ENCODE peak calls at places on chromosomes 16 and 17, in five cellular contexts. One of them, this sample, is unnamed.
A peak's percentile ranks its signal among the peaks of the same experiment; 100 is the strongest.

GRCh38 chr17:67608691-67609090 is 109.0 kb upstream of the NOL11 start:
- DNase-seq in spleen: no peak
- DNase-seq in breast epithelium: no peak
- DNase-seq in transverse colon: no peak
- DNase-seq in HL-60: no peak
- DNase-seq in this sample: no peak

GRCh38 chr17:56785396-56785795 is 48.3 kb downstream of the C17orf67 start:
- DNase-seq in spleen: no peak
- DNase-seq in breast epithelium: no peak
- DNase-seq in transverse colon: no peak
- DNase-seq in HL-60: no peak
- DNase-seq in this sample: no peak

GRCh38 chr16:7246578-7246977 is 86.1 kb upstream of the RBFOX1 start:
- DNase-seq in spleen: no peak
- DNase-seq in breast epithelium: no peak
- DNase-seq in transverse colon: no peak
- DNase-seq in HL-60: no peak
- DNase-seq in this sample: no peak

GRCh38 chr17:77854759-77855745 is 103.5 kb upstream of the TNRC6C start:
- DNase-seq in spleen: peak; percentile 55
- DNase-seq in breast epithelium: no peak
- DNase-seq in transverse colon: no peak
- DNase-seq in HL-60: no peak
- DNase-seq in this sample: no peak

GRCh38 chr17:7857724-7858486 is at the start of gene CYB5D1:
- DNase-seq in spleen: peak; percentile 95
- DNase-seq in breast epithelium: peak; percentile 90
- DNase-seq in transverse colon: peak; percentile 93
- DNase-seq in HL-60: no peak
- DNase-seq in this sample: peak; percentile 97

GRCh38 chr16:3182608-3183444 is 5.2 kb upstream of the OR1F1 start:
- DNase-seq in spleen: peak; percentile 88
- DNase-seq in breast epithelium: no peak
- DNase-seq in transverse colon: peak; percentile 35
- DNase-seq in HL-60: no peak
- DNase-seq in this sample: no peak

GRCh38 chr17:62648247-62648953 is 20.9 kb downstream of the MRC2 start:
- DNase-seq in spleen: no peak
- DNase-seq in breast epithelium: no peak
- DNase-seq in transverse colon: no peak
- DNase-seq in HL-60: no peak
- DNase-seq in this sample: peak; percentile 52

GRCh38 chr17:81930142-81931125 is 2.9 kb upstream of the MAFG start:
- DNase-seq in spleen: no peak
- DNase-seq in breast epithelium: no peak
- DNase-seq in transverse colon: peak; percentile 49
- DNase-seq in HL-60: no peak
- DNase-seq in this sample: no peak

GRCh38 chr17:40478486-40478885 is 22.9 kb downstream of the TNS4 start:
- DNase-seq in spleen: no peak
- DNase-seq in breast epithelium: no peak
- DNase-seq in transverse colon: no peak
- DNase-seq in HL-60: no peak
- DNase-seq in this sample: no peak

GRCh38 chr17:869567-870530 is 87.7 kb downstream of the MRM3 start:
- DNase-seq in spleen: no peak
- DNase-seq in breast epithelium: no peak
- DNase-seq in transverse colon: no peak
- DNase-seq in HL-60: no peak
- DNase-seq in this sample: peak; percentile 89

GRCh38 chr16:31201511-31202401 is 804 bp downstream of the PYCARD start:
- DNase-seq in spleen: peak; percentile 90
- DNase-seq in breast epithelium: no peak
- DNase-seq in transverse colon: peak; percentile 85
- DNase-seq in HL-60: no peak
- DNase-seq in this sample: no peak

GRCh38 chr17:39671651-39672521 is 3.6 kb downstream of the PNMT start:
- DNase-seq in spleen: peak; percentile 72
- DNase-seq in breast epithelium: no peak
- DNase-seq in transverse colon: peak; percentile 67
- DNase-seq in HL-60: no peak
- DNase-seq in this sample: no peak

GRCh38 chr16:67833035-67833417 is 9.1 kb upstream of the THAP11 start:
- DNase-seq in spleen: no peak
- DNase-seq in breast epithelium: no peak
- DNase-seq in transverse colon: no peak
- DNase-seq in HL-60: no peak
- DNase-seq in this sample: no peak

GRCh38 chr16:68792465-68793324 is 50.6 kb upstream of the TANGO6 start:
- DNase-seq in spleen: no peak
- DNase-seq in breast epithelium: no peak
- DNase-seq in transverse colon: peak; percentile 68
- DNase-seq in HL-60: peak; percentile 67
- DNase-seq in this sample: no peak

GRCh38 chr17:20009302-20010098 is at the start of gene SPECC1:
- DNase-seq in spleen: peak; percentile 97
- DNase-seq in breast epithelium: peak; percentile 72
- DNase-seq in transverse colon: peak; percentile 86
- DNase-seq in HL-60: peak; percentile 31
- DNase-seq in this sample: peak; percentile 84

GRCh38 chr17:76585649-76586593 is at the start of gene ST6GALNAC2:
- DNase-seq in spleen: peak; percentile 94
- DNase-seq in breast epithelium: peak; percentile 81
- DNase-seq in transverse colon: peak; percentile 71
- DNase-seq in HL-60: no peak
- DNase-seq in this sample: peak; percentile 79

GRCh38 chr17:4362141-4362540 is 4.3 kb downstream of the UBE2G1 start:
- DNase-seq in spleen: no peak
- DNase-seq in breast epithelium: no peak
- DNase-seq in transverse colon: no peak
- DNase-seq in HL-60: no peak
- DNase-seq in this sample: peak; percentile 4

GRCh38 chr16:69201787-69202186 is 14.8 kb downstream of the SNTB2 start:
- DNase-seq in spleen: no peak
- DNase-seq in breast epithelium: no peak
- DNase-seq in transverse colon: no peak
- DNase-seq in HL-60: no peak
- DNase-seq in this sample: no peak

GRCh38 chr16:3797473-3797872 is 80.1 kb upstream of the TRAP1 start:
- DNase-seq in spleen: no peak
- DNase-seq in breast epithelium: no peak
- DNase-seq in transverse colon: no peak
- DNase-seq in HL-60: no peak
- DNase-seq in this sample: no peak

GRCh38 chr16:84262939-84263338 is 23.1 kb upstream of the KCNG4 start:
- DNase-seq in spleen: no peak
- DNase-seq in breast epithelium: no peak
- DNase-seq in transverse colon: no peak
- DNase-seq in HL-60: no peak
- DNase-seq in this sample: no peak

GRCh38 chr16:68473358-68474064 is 25.2 kb upstream of the SMPD3 start:
- DNase-seq in spleen: no peak
- DNase-seq in breast epithelium: no peak
- DNase-seq in transverse colon: no peak
- DNase-seq in HL-60: no peak
- DNase-seq in this sample: no peak

GRCh38 chr17:29126268-29126923 is 53.8 kb downstream of the MYO18A start:
- DNase-seq in spleen: no peak
- DNase-seq in breast epithelium: no peak
- DNase-seq in transverse colon: no peak
- DNase-seq in HL-60: no peak
- DNase-seq in this sample: no peak

GRCh38 chr17:59493867-59494266 is 71.5 kb upstream of the DHX40 start:
- DNase-seq in spleen: no peak
- DNase-seq in breast epithelium: no peak
- DNase-seq in transverse colon: no peak
- DNase-seq in HL-60: no peak
- DNase-seq in this sample: no peak

GRCh38 chr16:19118938-19119431 is 5.2 kb downstream of the ITPRIPL2 start:
- DNase-seq in spleen: no peak
- DNase-seq in breast epithelium: no peak
- DNase-seq in transverse colon: peak; percentile 34
- DNase-seq in HL-60: peak; percentile 82
- DNase-seq in this sample: peak; percentile 81

GRCh38 chr16:85627102-85627834 is 14.1 kb downstream of the GSE1 start:
- DNase-seq in spleen: no peak
- DNase-seq in breast epithelium: no peak
- DNase-seq in transverse colon: no peak
- DNase-seq in HL-60: no peak
- DNase-seq in this sample: no peak

GRCh38 chr17:77387891-77388290 is 247.1 kb downstream of the SEC14L1 start:
- DNase-seq in spleen: no peak
- DNase-seq in breast epithelium: no peak
- DNase-seq in transverse colon: no peak
- DNase-seq in HL-60: no peak
- DNase-seq in this sample: no peak

GRCh38 chr16:48384305-48384981 is 770 bp downstream of the SIAH1 start:
- DNase-seq in spleen: peak; percentile 91
- DNase-seq in breast epithelium: peak; percentile 55
- DNase-seq in transverse colon: peak; percentile 66
- DNase-seq in HL-60: no peak
- DNase-seq in this sample: peak; percentile 81

GRCh38 chr17:27846042-27846655 is 45.8 kb upstream of the NOS2 start:
- DNase-seq in spleen: no peak
- DNase-seq in breast epithelium: no peak
- DNase-seq in transverse colon: no peak
- DNase-seq in HL-60: no peak
- DNase-seq in this sample: no peak

GRCh38 chr16:27229891-27230470 is 26.7 kb downstream of the KDM8 start:
- DNase-seq in spleen: peak; percentile 74
- DNase-seq in breast epithelium: no peak
- DNase-seq in transverse colon: no peak
- DNase-seq in HL-60: no peak
- DNase-seq in this sample: no peak

DNA sequence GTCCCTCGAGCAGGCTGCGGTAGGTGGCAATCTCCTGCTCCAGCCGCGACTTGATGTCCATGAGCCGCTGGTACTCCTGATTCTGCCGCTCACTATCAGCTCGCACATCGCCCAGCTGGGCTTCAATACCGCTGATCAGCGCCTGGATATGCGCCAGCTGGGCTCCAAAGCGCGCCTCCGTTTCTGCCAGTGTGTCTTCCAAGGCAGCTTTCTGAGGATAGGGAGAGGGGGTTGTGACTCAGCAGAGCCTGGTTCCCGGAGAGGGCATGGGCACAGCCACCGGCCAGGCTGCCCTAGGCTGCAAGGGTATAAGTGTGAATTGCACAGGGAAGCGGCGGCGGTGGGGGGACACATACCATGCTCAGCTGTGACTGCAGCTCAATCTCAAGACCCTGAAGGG is 4.3 kb downstream of the KRT19 start:
- DNase-seq in spleen: no peak
- DNase-seq in breast epithelium: no peak
- DNase-seq in transverse colon: peak; percentile 38
- DNase-seq in HL-60: no peak
- DNase-seq in this sample: no peak
- TF ChIP-seq POLR2AphosphoS5 in spleen: no peak
- TF ChIP-seq POLR2AphosphoS5 in breast epithelium: no peak
- TF ChIP-seq POLR2AphosphoS5 in transverse colon: no peak
- TF ChIP-seq POLR2AphosphoS5 in HL-60: no peak
- TF ChIP-seq POLR2AphosphoS5 in this sample: no peak

GRCh38 chr17:75524269-75524970 is 1.1 kb upstream of the LLGL2 start:
- DNase-seq in spleen: peak; percentile 77
- DNase-seq in breast epithelium: no peak
- DNase-seq in transverse colon: no peak
- DNase-seq in HL-60: no peak
- DNase-seq in this sample: no peak

GRCh38 chr17:75523647-75524046 is 1.9 kb upstream of the LLGL2 start:
- DNase-seq in spleen: no peak
- DNase-seq in breast epithelium: no peak
- DNase-seq in transverse colon: no peak
- DNase-seq in HL-60: no peak
- DNase-seq in this sample: no peak

GRCh38 chr17:75526555-75527270 is 1.2 kb downstream of the LLGL2 start:
- DNase-seq in spleen: peak; percentile 75
- DNase-seq in breast epithelium: no peak
- DNase-seq in transverse colon: peak; percentile 82
- DNase-seq in HL-60: no peak
- DNase-seq in this sample: no peak

GRCh38 chr17:75525806-75526554 is 483 bp downstream of the LLGL2 start:
- DNase-seq in spleen: peak; percentile 85
- DNase-seq in breast epithelium: no peak
- DNase-seq in transverse colon: peak; percentile 45
- DNase-seq in HL-60: no peak
- DNase-seq in this sample: no peak

GRCh38 chr17:75524971-75525805 is at the start of gene LLGL2:
- DNase-seq in spleen: peak; percentile 96
- DNase-seq in breast epithelium: peak; percentile 79
- DNase-seq in transverse colon: peak; percentile 94
- DNase-seq in HL-60: peak; percentile 42
- DNase-seq in this sample: peak; percentile 81
- TF ChIP-seq POLR2AphosphoS5 in spleen: peak; percentile 56
- TF ChIP-seq POLR2AphosphoS5 in breast epithelium: peak; percentile 26
- TF ChIP-seq POLR2AphosphoS5 in transverse colon: peak; percentile 83
- TF ChIP-seq POLR2AphosphoS5 in HL-60: no peak
- TF ChIP-seq POLR2AphosphoS5 in this sample: no peak

DNA sequence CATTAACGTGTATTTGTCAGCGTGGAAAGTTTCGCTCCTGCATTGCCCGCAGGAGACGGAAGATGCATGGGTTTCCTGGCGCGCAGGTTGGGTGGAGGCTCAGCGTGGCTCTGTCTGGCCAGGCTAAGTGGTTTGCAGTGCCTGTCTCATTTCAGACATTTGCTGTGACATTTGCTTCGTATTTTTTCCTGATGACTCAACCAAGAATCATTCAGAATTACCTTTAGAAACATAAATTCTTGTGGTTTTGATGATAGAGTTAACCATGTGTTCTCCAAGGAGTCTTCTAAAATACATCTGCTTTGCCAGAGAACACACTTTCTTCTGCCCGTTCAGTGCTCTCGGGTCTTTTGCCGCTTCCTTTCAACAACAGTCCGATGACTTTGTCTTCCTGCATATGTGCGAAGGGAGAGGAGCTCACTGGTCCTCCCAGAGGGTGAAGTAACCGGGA is 216.8 kb downstream of the RPTOR start:
- DNase-seq in spleen: no peak
- DNase-seq in breast epithelium: no peak
- DNase-seq in transverse colon: no peak
- DNase-seq in HL-60: no peak
- DNase-seq in this sample: peak; percentile 26
- TF ChIP-seq POLR2AphosphoS5 in spleen: no peak
- TF ChIP-seq POLR2AphosphoS5 in breast epithelium: no peak
- TF ChIP-seq POLR2AphosphoS5 in transverse colon: no peak
- TF ChIP-seq POLR2AphosphoS5 in HL-60: no peak
- TF ChIP-seq POLR2AphosphoS5 in this sample: no peak

GRCh38 chr17:75570772-75571171 is 16.8 kb upstream of the MYO15B start:
- DNase-seq in spleen: no peak
- DNase-seq in breast epithelium: no peak
- DNase-seq in transverse colon: no peak
- DNase-seq in HL-60: no peak
- DNase-seq in this sample: peak; percentile 47

GRCh38 chr17:75570034-75570676 is 17.4 kb upstream of the MYO15B start:
- DNase-seq in spleen: no peak
- DNase-seq in breast epithelium: no peak
- DNase-seq in transverse colon: no peak
- DNase-seq in HL-60: no peak
- DNase-seq in this sample: peak; percentile 57

GRCh38 chr17:75571885-75572215 is 15.8 kb upstream of the MYO15B start:
- DNase-seq in spleen: no peak
- DNase-seq in breast epithelium: no peak
- DNase-seq in transverse colon: no peak
- DNase-seq in HL-60: no peak
- DNase-seq in this sample: no peak

GRCh38 chr17:75572713-75573539 is 14.7 kb upstream of the MYO15B start:
- DNase-seq in spleen: no peak
- DNase-seq in breast epithelium: no peak
- DNase-seq in transverse colon: no peak
- DNase-seq in HL-60: no peak
- DNase-seq in this sample: peak; percentile 60

GRCh38 chr17:75571197-75571884 is 16.3 kb upstream of the MYO15B start:
- DNase-seq in spleen: peak; percentile 92
- DNase-seq in breast epithelium: no peak
- DNase-seq in transverse colon: peak; percentile 71
- DNase-seq in HL-60: peak; percentile 87
- DNase-seq in this sample: peak; percentile 74
- TF ChIP-seq POLR2AphosphoS5 in spleen: peak; percentile 74
- TF ChIP-seq POLR2AphosphoS5 in breast epithelium: no peak
- TF ChIP-seq POLR2AphosphoS5 in transverse colon: no peak
- TF ChIP-seq POLR2AphosphoS5 in HL-60: peak; percentile 92
- TF ChIP-seq POLR2AphosphoS5 in this sample: no peak